ENCODE peak calls at places on chromosomes 13 and 19, in nine cellular contexts. D is IMR-90, H is body of pancreas, V is thyroid gland, I is right lobe of liver, C is uterus, B is endothelial cell of umbilical vein, U is suprapubic skin, P is ovary. W is an unnamed sample.

GRCh38 chr13:20696073-20696472 is 7.4 kb upstream of the IL17D start:
- DNase-seq in U (no peak), I (no peak), C (no peak), V (no peak), B (no peak), D (no peak), P (no peak), H (no peak), W (no peak)

GRCh38 chr13:27954406-27954851 is 14.7 kb downstream of the CDX2 start:
- DNase-seq in V (no peak), U (no peak), D (no peak), P (no peak), C (no peak), I (peak; percentile 70), H (peak; percentile 63), B (peak; percentile 31), W (no peak)

GRCh38 chr13:101996906-101997408 is 404.9 kb downstream of the FGF14 start:
- DNase-seq in I (no peak), U (no peak), H (no peak), B (no peak), P (no peak), V (no peak), C (no peak), D (no peak), W (no peak)

GRCh38 chr19:54325194-54325621 is 12.2 kb upstream of the LILRA5 start:
- DNase-seq in P (no peak), D (peak; percentile 8), I (no peak), B (peak; percentile 51), V (no peak), H (peak; percentile 39), C (no peak), U (no peak), W (no peak)

GRCh38 chr19:54439174-54439851 is 9.7 kb upstream of the LENG8 start:
- DNase-seq in I (no peak), H (peak; percentile 98), B (peak; percentile 38), V (peak; percentile 49), C (no peak), D (no peak), P (no peak), U (peak; percentile 71), W (no peak)

GRCh38 chr19:21915411-21915810 is 79.4 kb upstream of the ZNF43 start:
- DNase-seq in D (no peak), I (no peak), V (no peak), P (no peak), U (no peak), B (no peak), C (no peak), H (no peak), W (no peak)

GRCh38 chr13:98512774-98513327 is 64.1 kb downstream of the STK24 start:
- DNase-seq in P (no peak), V (no peak), C (no peak), B (no peak), D (no peak), I (no peak), U (peak; percentile 62), H (no peak), W (no peak)

GRCh38 chr13:99505814-99506269 is 4.6 kb downstream of the TM9SF2 start:
- DNase-seq in D (peak; percentile 63), V (no peak), C (no peak), P (no peak), B (peak; percentile 72), I (no peak), U (no peak), H (no peak), W (no peak)

GRCh38 chr19:46492841-46493235 is 2.8 kb downstream of the PNMA8B start:
- DNase-seq in V (no peak), H (no peak), B (no peak), C (no peak), D (no peak), P (no peak), I (peak; percentile 21), U (no peak), W (no peak)

GRCh38 chr13:106867249-106867648 is 299.3 kb upstream of the ARGLU1 start:
- DNase-seq in D (no peak), B (peak; percentile 34), C (no peak), I (no peak), H (peak; percentile 27), V (no peak), U (no peak), P (no peak), W (no peak)

GRCh38 chr13:76516013-76516412 is 370.2 kb downstream of the KCTD12 start:
- DNase-seq in V (no peak), B (no peak), H (no peak), U (no peak), C (no peak), I (no peak), P (no peak), D (peak; percentile 92), W (no peak)

GRCh38 chr13:99214232-99214631 is 13.6 kb downstream of the UBAC2 start:
- DNase-seq in V (no peak), P (no peak), H (no peak), D (no peak), B (no peak), U (no peak), I (no peak), C (no peak), W (no peak)

GRCh38 chr19:58575183-58576041 is 2.3 kb upstream of the MZF1 start:
- DNase-seq in D (peak; percentile 85), H (peak; percentile 91), V (peak; percentile 90), I (peak; percentile 93), U (peak; percentile 94), P (peak; percentile 93), C (peak; percentile 90), B (peak; percentile 95), W (peak; percentile 79)

GRCh38 chr19:33431986-33432385 is 58.5 kb downstream of the CEBPG start:
- DNase-seq in I (no peak), P (no peak), B (no peak), H (no peak), U (no peak), C (no peak), D (no peak), V (peak; percentile 81), W (no peak)

GRCh38 chr19:47729468-47729798 is 15.9 kb upstream of the NOP53 start:
- DNase-seq in I (no peak), V (peak; percentile 85), H (peak; percentile 87), D (peak; percentile 85), C (peak; percentile 87), U (peak; percentile 82), P (peak; percentile 77), B (peak; percentile 72), W (peak; percentile 61)

GRCh38 chr19:38401148-38401547 is 1.7 kb upstream of the FAM98C start:
- DNase-seq in D (peak; percentile 50), I (no peak), U (no peak), V (no peak), P (no peak), B (peak; percentile 45), H (no peak), C (no peak), W (no peak)

GRCh38 chr19:19463348-19464117 is 51.8 kb downstream of the TSSK6 start:
- DNase-seq in B (peak; percentile 59), I (no peak), V (peak; percentile 60), U (peak; percentile 81), C (peak; percentile 51), H (peak; percentile 40), P (peak; percentile 55), D (peak; percentile 86), W (no peak)
- TF ChIP-seq POLR2A in B (no peak), I (no peak), V (no peak), U (no peak), C (no peak), H (no peak), P (no peak), D (no peak), W (no peak)

GRCh38 chr13:43195551-43195950 is 172.2 kb downstream of the DNAJC15 start:
- DNase-seq in H (no peak), C (no peak), B (peak; percentile 4), P (no peak), D (no peak), V (no peak), U (no peak), I (no peak), W (no peak)
- TF ChIP-seq CTCF in H (no peak), C (no peak), B (no peak), P (no peak), D (peak; percentile 4), V (no peak), U (no peak), I (no peak), W (no peak)

DNA sequence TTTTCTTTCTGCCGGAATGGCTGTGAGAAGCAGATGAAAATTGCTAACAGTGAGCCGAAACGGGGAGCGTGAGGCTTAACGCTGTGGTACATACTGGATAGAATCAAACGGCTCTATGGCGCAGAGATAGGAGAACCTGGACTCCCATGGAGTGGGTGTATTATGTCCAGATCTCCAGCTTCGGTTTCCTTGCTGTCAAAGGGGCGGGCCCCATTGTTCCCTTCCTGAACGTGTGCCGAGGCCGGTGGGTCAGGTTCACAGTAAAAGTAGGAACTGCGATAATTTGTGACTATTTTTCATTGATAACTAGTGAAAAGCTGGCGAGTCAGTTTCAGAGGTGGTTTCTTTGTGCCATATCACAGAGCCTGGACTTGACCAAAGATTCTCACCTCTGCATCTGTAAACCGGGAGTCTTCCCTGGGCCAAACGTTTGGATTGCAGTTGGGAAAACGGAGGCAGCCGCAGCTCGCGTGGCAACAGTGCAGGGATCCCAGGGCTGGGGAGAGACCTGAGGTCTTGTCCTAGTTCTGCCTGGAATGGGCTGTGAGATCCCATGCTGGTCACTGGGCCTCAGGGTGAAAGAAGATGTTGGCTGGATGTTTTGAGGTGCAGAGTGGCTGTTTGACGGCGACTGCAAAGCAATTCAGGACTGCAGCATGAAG is 752 bp downstream of the RPL18A start:
- DNase-seq in V (no peak), I (no peak), U (no peak), D (no peak), P (no peak), H (no peak), C (no peak), B (no peak), W (no peak)
- H3K27ac ChIP-seq in V (peak overlapping the region; percentile 72), I (peak overlapping the region; percentile 80), U (peak overlapping the region; percentile 89), D (peak overlapping the region; percentile 36), P (peak overlapping the region; percentile 86), H (peak overlapping the region; percentile 77), C (peak overlapping the region; percentile 87), B (peak overlapping the region; percentile 42), W (peak overlapping the region; percentile 96)

GRCh38 chr13:42720116-42720857 is 61.1 kb upstream of the FAM216B start:
- DNase-seq in H (peak; percentile 40), V (no peak), C (peak; percentile 63), U (no peak), D (peak; percentile 99), B (peak; percentile 2), I (no peak), P (no peak), W (no peak)

GRCh38 chr13:42722883-42723539 is 58.4 kb upstream of the FAM216B start:
- DNase-seq in U (no peak), H (no peak), V (no peak), P (no peak), D (no peak), I (no peak), C (no peak), B (no peak), W (no peak)

GRCh38 chr13:42715909-42716308 is 65.5 kb upstream of the FAM216B start:
- DNase-seq in P (no peak), V (no peak), B (no peak), C (no peak), H (no peak), D (no peak), I (no peak), U (no peak), W (no peak)

DNA sequence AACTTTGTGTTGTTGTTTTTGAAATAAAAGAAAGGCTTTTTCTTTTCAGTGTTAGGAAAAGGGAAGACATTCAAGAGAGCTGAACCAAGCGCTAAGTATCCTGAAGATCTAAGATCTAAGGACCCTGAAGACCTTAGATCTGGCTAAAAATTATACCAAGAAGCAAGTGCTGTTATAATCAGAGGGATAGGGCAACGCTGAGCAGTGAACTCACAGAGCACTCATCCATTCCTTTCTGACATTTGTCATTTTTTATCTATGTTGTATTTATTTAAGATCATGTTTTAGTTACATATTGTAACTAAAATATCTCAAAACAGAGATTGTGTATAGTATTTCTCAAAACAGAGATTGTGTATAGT is 60.5 kb upstream of the FAM216B start:
- DNase-seq in H (no peak), C (no peak), I (no peak), B (no peak), U (no peak), D (no peak), P (no peak), V (no peak), W (no peak)
- TF ChIP-seq POLR2A in H (no peak), C (no peak), I (no peak), B (no peak), U (no peak), D (no peak), P (no peak), V (no peak), W (no peak)